ENCODE peak calls at places on chromosome 13, in eight cellular contexts. Y is psoas muscle, H is H7, R is fibroblast of villous mesenchyme, O is cardiac muscle cell, T is astrocyte of the cerebellum, Q is transverse colon, G is testis. B is an unnamed sample.
A peak's percentile ranks its signal among the peaks of the same experiment; 100 is the strongest.

GRCh38 chr13:20728579-20729300 is 25.2 kb downstream of the IL17D start:
- DNase-seq in H (no peak), G (no peak), T (no peak), O (no peak), Q (no peak), R (no peak), Y (no peak), B (no peak)

GRCh38 chr13:48625396-48626076 is 28.2 kb upstream of the CYSLTR2 start:
- DNase-seq in R (peak; percentile 36), O (no peak), T (no peak), Y (no peak), H (no peak), G (no peak), Q (no peak), B (no peak)

GRCh38 chr13:101258071-101258470 is 158.2 kb downstream of the NALCN start:
- DNase-seq in R (peak; percentile 76), Q (no peak), T (peak; percentile 64), Y (no peak), O (no peak), G (no peak), H (peak; percentile 22), B (peak; percentile 52)

GRCh38 chr13:92272177-92272576 is 873.8 kb downstream of the GPC5 start:
- DNase-seq in O (no peak), H (no peak), Q (no peak), Y (no peak), T (no peak), G (no peak), R (no peak), B (no peak)

GRCh38 chr13:94749162-94749561 is 36.8 kb upstream of the SOX21 start:
- DNase-seq in G (no peak), H (no peak), R (no peak), O (no peak), T (no peak), Y (no peak), Q (no peak), B (no peak)

GRCh38 chr13:82654851-82655517 is 1227.3 kb downstream of the SLITRK1 start:
- DNase-seq in H (no peak), R (peak; percentile 5), O (no peak), Y (peak; percentile 72), T (peak; percentile 50), Q (peak; percentile 15), G (no peak), B (peak; percentile 13)

GRCh38 chr13:99293178-99293577 is 14.0 kb downstream of the GPR183 start:
- DNase-seq in R (no peak), H (no peak), T (no peak), O (no peak), Q (no peak), G (no peak), Y (no peak), B (no peak)

GRCh38 chr13:93079294-93079693 is 147.3 kb upstream of the GPC6 start:
- DNase-seq in T (peak; percentile 42), R (peak; percentile 18), H (no peak), O (no peak), G (no peak), Q (no peak), Y (no peak), B (no peak)

GRCh38 chr13:97276862-97277269 is 54.7 kb downstream of the MBNL2 start:
- DNase-seq in O (no peak), H (no peak), Q (no peak), G (no peak), T (no peak), R (no peak), Y (no peak), B (no peak)

GRCh38 chr13:71252191-71252704 is 614.8 kb downstream of the DACH1 start:
- DNase-seq in O (no peak), H (no peak), Q (no peak), Y (no peak), R (peak; percentile 40), G (no peak), T (no peak), B (no peak)

GRCh38 chr13:110404321-110404720 is 97.2 kb downstream of the COL4A2 start:
- DNase-seq in H (no peak), G (no peak), Y (no peak), T (no peak), O (no peak), Q (no peak), R (no peak), B (no peak)

GRCh38 chr13:110044521-110045200 is 258.3 kb upstream of the IRS2 start:
- DNase-seq in O (no peak), R (peak; percentile 23), G (no peak), T (no peak), H (no peak), Q (no peak), Y (no peak), B (peak; percentile 55)

GRCh38 chr13:37598572-37598971 is at the start of gene POSTN:
- DNase-seq in T (no peak), R (no peak), O (peak; percentile 9), G (no peak), Y (no peak), H (no peak), Q (no peak), B (no peak)

GRCh38 chr13:37595162-37595561 is 3.4 kb downstream of the POSTN start:
- DNase-seq in R (peak; percentile 30), H (no peak), Q (no peak), O (no peak), T (peak; percentile 3), G (no peak), Y (no peak), B (peak; percentile 49)

GRCh38 chr13:37602743-37603381 is 4.3 kb upstream of the POSTN start:
- DNase-seq in O (peak; percentile 16), G (no peak), R (peak; percentile 47), Y (no peak), Q (no peak), H (no peak), T (peak; percentile 18), B (no peak)

GRCh38 chr13:37599509-37599908 is 941 bp upstream of the POSTN start:
- DNase-seq in R (no peak), H (no peak), T (no peak), Y (no peak), O (no peak), G (no peak), Q (no peak), B (no peak)

DNA sequence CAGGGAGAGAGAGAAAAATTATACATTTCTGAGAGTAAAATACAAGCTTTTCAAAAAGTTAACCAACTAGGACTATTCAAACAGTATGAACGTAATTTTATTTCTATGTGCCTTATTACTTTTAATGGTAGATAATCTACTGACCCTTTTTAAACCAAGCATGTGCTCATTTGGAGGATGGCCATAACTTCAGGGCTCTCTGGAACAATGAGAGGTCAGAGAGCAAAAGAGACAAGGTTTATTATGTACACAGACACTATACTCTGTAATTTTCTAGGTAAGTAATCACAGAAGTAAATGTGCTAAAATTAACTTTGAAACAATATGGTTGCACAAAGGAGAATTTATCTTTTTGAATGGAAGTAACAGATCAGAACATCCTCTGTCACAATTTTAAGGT is 1.1 kb downstream of the POSTN start:
- DNase-seq in H (no peak), O (no peak), G (no peak), R (no peak), Q (no peak), T (no peak), Y (no peak), B (no peak)
- H3K4me3 ChIP-seq in H (no peak overlapping the region), O (no peak overlapping the region), G (no peak overlapping the region), R (peak overlapping the region; percentile 42), Q (peak overlapping the region; percentile 33), T (peak overlapping the region; percentile 27), Y (no peak overlapping the region), B (peak overlapping the region; percentile 50)

GRCh38 chr13:77692746-77693448 is 4.6 kb upstream of the SLAIN1 start:
- DNase-seq in H (no peak), G (no peak), Q (no peak), R (no peak), O (no peak), T (no peak), Y (no peak), B (no peak)

GRCh38 chr13:77693449-77693940 is 4.0 kb upstream of the SLAIN1 start:
- DNase-seq in Y (no peak), Q (no peak), G (no peak), T (no peak), O (no peak), H (no peak), R (no peak), B (no peak)

GRCh38 chr13:77691871-77692270 is 5.6 kb upstream of the SLAIN1 start:
- DNase-seq in G (no peak), Q (no peak), R (no peak), Y (no peak), T (no peak), H (no peak), O (no peak), B (no peak)

GRCh38 chr13:77687799-77688198 is 9.7 kb upstream of the SLAIN1 start:
- DNase-seq in G (no peak), H (no peak), Q (no peak), R (no peak), Y (no peak), T (no peak), O (no peak), B (no peak)
- H3K4me3 ChIP-seq in G (no peak overlapping the region), H (no peak overlapping the region), Q (no peak overlapping the region), R (no peak overlapping the region), Y (no peak overlapping the region), T (no peak overlapping the region), O (no peak overlapping the region), B (no peak overlapping the region)

GRCh38 chr13:76440568-76440967 is 445.6 kb downstream of the KCTD12 start:
- DNase-seq in O (no peak), R (no peak), G (no peak), T (no peak), H (no peak), Y (no peak), Q (no peak), B (no peak)
- H3K4me3 ChIP-seq in O (no peak overlapping the region), R (no peak overlapping the region), G (no peak overlapping the region), T (no peak overlapping the region), H (no peak overlapping the region), Y (no peak overlapping the region), Q (no peak overlapping the region), B (no peak overlapping the region)

GRCh38 chr13:39600766-39601165 is 2.2 kb downstream of the LHFPL6 start:
- DNase-seq in R (no peak), H (peak; percentile 73), G (no peak), T (no peak), Y (peak; percentile 21), Q (no peak), O (no peak), B (no peak)

GRCh38 chr13:39602277-39602613 is 748 bp downstream of the LHFPL6 start:
- DNase-seq in O (no peak), Y (no peak), R (no peak), G (no peak), Q (no peak), T (no peak), H (no peak), B (no peak)

GRCh38 chr13:39602614-39603366 is at the start of gene LHFPL6:
- DNase-seq in R (peak; percentile 80), H (peak; percentile 90), T (peak; percentile 49), G (peak; percentile 90), Q (peak; percentile 75), Y (peak; percentile 86), O (peak; percentile 86), B (no peak)

GRCh38 chr13:39599842-39600241 is 3.2 kb downstream of the LHFPL6 start:
- DNase-seq in T (no peak), R (peak; percentile 76), H (no peak), Q (no peak), G (no peak), Y (no peak), O (no peak), B (peak; percentile 38)

DNA sequence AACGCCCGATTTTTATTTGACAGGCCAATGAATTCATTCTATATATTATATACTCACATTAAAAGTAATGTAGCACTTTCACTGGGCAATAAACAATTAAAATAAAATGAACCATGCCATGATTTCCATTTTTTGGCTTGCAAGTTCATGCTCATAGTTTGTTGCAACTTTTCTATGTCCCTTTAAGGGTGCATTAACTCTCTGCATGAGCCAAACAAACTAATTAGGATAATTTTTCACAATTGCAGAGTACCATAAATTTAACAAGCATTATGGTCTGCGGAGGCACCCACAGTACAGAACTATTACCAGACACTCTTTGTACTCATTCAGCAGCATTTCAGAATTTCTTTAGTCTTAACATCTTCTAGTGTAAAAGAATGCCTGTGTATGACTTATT is 1.4 kb downstream of the LHFPL6 start:
- DNase-seq in Y (no peak), G (no peak), Q (no peak), R (no peak), T (no peak), H (no peak), O (no peak), B (no peak)
- H3K4me3 ChIP-seq in Y (peak overlapping the region; percentile 85), G (peak overlapping the region; percentile 62), Q (peak overlapping the region; percentile 77), R (peak overlapping the region; percentile 84), T (peak overlapping the region; percentile 75), H (no peak overlapping the region), O (peak overlapping the region; percentile 75), B (peak overlapping the region; percentile 60)